ENCODE peak calls at places on chromosome 6, in six cellular contexts. V is IMR-90, M is neuronal stem cell, F is H1, Q is H9, A is trophoblast cell. D is an unnamed sample.

GRCh38 chr6:168167431-168168315 is 88.7 kb upstream of the FRMD1 start:
- DNase-seq in Q (peak; percentile 22), V (no peak), A (no peak), M (no peak), F (peak; percentile 29), D (no peak)

GRCh38 chr6:110689275-110689935 is 125.9 kb downstream of the CDK19 start:
- DNase-seq in Q (peak; percentile 35), M (no peak), V (no peak), A (peak; percentile 98), F (no peak), D (no peak)

GRCh38 chr6:169230923-169231789 is 22.5 kb downstream of the THBS2 start:
- DNase-seq in F (peak; percentile 35), Q (no peak), M (no peak), A (no peak), V (no peak), D (no peak)

GRCh38 chr6:108744996-108745395 is 103.2 kb upstream of the ARMC2 start:
- DNase-seq in M (no peak), A (no peak), F (no peak), Q (no peak), V (no peak), D (no peak)

GRCh38 chr6:155126727-155127439 is 131.8 kb downstream of the TIAM2 start:
- DNase-seq in M (no peak), Q (peak; percentile 43), A (no peak), V (peak; percentile 80), F (no peak), D (peak; percentile 85)

GRCh38 chr6:36822506-36823269 is 16.6 kb downstream of the CPNE5 start:
- DNase-seq in F (no peak), A (no peak), V (no peak), M (no peak), Q (no peak), D (no peak)

GRCh38 chr6:84268781-84269180 is 41.3 kb upstream of the CEP162 start:
- DNase-seq in M (no peak), F (no peak), Q (no peak), A (no peak), V (no peak), D (no peak)

GRCh38 chr6:42294759-42295158 is 77.1 kb upstream of the MRPS10 start:
- DNase-seq in M (no peak), V (peak; percentile 76), A (no peak), Q (no peak), F (no peak), D (peak; percentile 81)

GRCh38 chr6:157216570-157216969 is 106.7 kb downstream of the TMEM242 start:
- DNase-seq in F (peak; percentile 34), V (no peak), Q (no peak), M (no peak), A (no peak), D (no peak)

GRCh38 chr6:83847179-83847578 is 6.0 kb upstream of the RIPPLY2 start:
- DNase-seq in M (no peak), V (no peak), Q (no peak), F (no peak), A (no peak), D (no peak)

GRCh38 chr6:107644513-107644912 is 154.6 kb downstream of the SOBP start:
- DNase-seq in F (no peak), M (no peak), Q (no peak), V (no peak), A (no peak), D (no peak)

GRCh38 chr6:3987072-3987471 is 91.9 kb downstream of the FAM217A start:
- DNase-seq in Q (peak; percentile 44), A (peak; percentile 87), F (no peak), V (peak; percentile 52), M (no peak), D (peak; percentile 58)

DNA sequence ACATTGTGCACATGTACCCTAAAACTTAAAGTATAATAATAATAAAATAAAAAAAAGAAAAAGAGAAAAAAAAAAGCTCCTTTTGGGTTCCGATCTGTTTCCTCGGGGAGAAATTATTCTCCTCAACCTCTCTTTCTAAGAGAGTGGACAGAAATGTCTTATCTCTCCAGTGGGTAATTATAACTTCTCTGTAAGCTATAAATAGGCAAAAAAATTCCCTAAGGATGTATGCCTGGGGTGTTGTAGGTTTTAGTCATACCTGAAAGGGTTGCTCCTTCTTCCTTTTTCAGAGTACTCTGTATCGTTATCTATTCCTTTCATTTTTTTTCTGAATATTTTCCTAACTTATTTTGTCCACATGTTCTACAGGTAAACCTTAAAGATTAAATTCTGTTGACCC is 169.7 kb upstream of the PTPRK start:
- DNase-seq in Q (no peak), V (no peak), F (no peak), A (no peak), M (no peak), D (no peak)
- H4K91ac ChIP-seq in Q (no peak overlapping the region), V (no peak overlapping the region), F (no peak overlapping the region), A (no peak overlapping the region), M (no peak overlapping the region), D (no peak overlapping the region)

GRCh38 chr6:52724406-52725121 is 38.7 kb downstream of the GSTA2 start:
- DNase-seq in A (peak; percentile 65), Q (peak; percentile 71), F (peak; percentile 75), V (peak; percentile 60), M (peak; percentile 20), D (peak; percentile 69)

GRCh38 chr6:52726193-52726542 is 37.1 kb downstream of the GSTA2 start:
- DNase-seq in F (no peak), V (no peak), A (no peak), Q (no peak), M (no peak), D (no peak)

GRCh38 chr6:52725133-52725529 is 38.1 kb downstream of the GSTA2 start:
- DNase-seq in M (no peak), F (no peak), Q (no peak), A (no peak), V (no peak), D (no peak)

GRCh38 chr6:52726741-52727535 is 36.3 kb downstream of the GSTA2 start:
- DNase-seq in V (no peak), Q (no peak), M (no peak), A (no peak), F (no peak), D (no peak)

DNA sequence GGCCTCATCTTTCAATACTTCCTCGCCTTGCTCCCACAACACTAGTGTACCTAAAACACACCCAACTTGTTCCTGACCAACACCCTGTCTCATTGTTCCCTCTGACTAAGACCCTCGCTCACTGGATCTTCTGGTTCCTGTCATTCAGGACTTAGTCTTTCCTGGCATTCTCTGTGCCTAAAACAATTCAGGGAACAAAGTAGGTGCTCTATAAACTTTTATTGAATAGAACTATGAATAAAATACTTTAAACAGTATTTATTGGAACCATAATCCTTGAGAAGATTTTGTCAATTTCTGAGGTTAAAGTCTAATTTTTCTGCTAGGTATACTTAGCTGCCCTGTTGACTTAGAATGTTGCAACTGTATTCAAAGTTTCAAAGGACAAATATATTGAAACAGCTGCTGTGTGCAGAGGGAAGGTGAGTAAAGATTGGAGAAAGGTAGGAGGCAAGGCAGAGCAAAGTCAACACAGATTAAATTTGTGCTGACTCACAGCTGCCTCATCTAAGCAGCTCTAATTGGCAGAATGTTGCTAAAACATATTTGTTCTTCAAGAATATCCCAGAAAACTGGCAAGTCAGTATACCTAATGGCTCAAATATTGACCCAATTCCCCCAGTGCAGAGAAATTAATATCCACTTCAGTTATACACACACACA is 37.6 kb downstream of the GSTA2 start:
- DNase-seq in M (no peak), Q (no peak), V (peak; percentile 28), A (no peak), F (no peak), D (no peak)
- H4K91ac ChIP-seq in M (no peak overlapping the region), Q (no peak overlapping the region), V (no peak overlapping the region), A (no peak overlapping the region), F (no peak overlapping the region), D (no peak overlapping the region)

DNA sequence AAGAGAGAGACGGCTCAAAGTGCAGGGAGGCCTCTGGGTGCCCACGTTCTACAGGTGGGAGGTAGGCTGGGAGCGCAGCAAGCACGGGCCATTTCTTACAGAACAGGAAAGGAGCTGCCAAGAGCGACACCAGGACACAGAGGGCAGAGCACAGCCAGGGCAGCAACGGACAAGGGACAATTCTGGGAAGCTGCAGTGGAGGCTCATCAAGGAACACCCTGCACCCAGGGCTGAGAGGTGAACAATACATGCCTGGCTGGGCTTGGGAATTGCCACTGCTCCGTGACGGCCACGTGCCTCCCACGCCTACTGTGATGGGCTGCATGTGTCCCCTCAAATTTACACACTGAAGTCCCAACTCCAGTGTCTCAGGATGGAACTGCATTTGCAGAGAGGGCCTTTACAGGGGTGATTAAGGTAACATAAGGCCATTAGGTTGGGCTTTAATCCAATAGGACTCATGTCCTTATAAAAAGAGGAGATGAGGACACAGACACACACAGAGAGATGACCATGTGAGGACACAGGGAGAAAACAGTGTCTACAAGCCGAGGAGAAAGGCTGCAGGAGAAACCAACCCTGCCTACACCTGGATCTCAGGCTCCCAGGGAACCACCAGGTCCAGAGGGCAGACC is 13.6 kb downstream of the SERPINB6 start:
- DNase-seq in M (no peak), F (no peak), V (no peak), Q (no peak), A (no peak), D (no peak)
- H4K91ac ChIP-seq in M (no peak overlapping the region), F (no peak overlapping the region), V (no peak overlapping the region), Q (no peak overlapping the region), A (no peak overlapping the region), D (no peak overlapping the region)

DNA sequence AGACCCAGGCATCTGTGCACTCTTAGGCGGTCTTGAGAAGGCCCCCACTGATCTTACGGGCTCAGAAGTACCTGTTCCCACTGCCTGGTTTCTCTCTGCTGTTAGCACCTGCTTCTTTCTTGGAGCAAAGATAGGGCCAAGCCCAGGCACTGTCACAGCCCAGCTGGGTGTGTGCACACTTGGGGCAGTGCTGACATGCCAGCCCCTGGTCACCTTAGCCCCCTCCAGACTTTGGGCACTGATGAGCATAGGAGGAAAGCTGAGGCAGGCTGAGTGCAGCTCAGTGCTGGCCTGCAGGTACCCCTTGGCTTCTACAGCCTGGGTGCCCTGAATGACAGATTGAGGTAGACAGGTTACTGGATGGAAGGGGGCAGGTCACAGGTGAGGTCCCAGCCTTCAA is 105.7 kb upstream of the AHI1 start:
- DNase-seq in V (no peak), F (no peak), M (no peak), A (no peak), Q (no peak), D (no peak)
- H4K91ac ChIP-seq in V (no peak overlapping the region), F (no peak overlapping the region), M (no peak overlapping the region), A (no peak overlapping the region), Q (no peak overlapping the region), D (no peak overlapping the region)

GRCh38 chr6:240151-240550 is 52.1 kb upstream of the DUSP22 start:
- DNase-seq in V (no peak), F (no peak), A (no peak), M (no peak), Q (no peak), D (no peak)
- H4K91ac ChIP-seq in V (no peak overlapping the region), F (no peak overlapping the region), A (no peak overlapping the region), M (no peak overlapping the region), Q (no peak overlapping the region), D (no peak overlapping the region)

GRCh38 chr6:136777651-136778050 is 14.6 kb downstream of the MAP3K5 start:
- DNase-seq in V (no peak), A (no peak), F (no peak), M (no peak), Q (no peak), D (no peak)
- H4K91ac ChIP-seq in V (no peak overlapping the region), A (no peak overlapping the region), F (no peak overlapping the region), M (no peak overlapping the region), Q (no peak overlapping the region), D (no peak overlapping the region)

GRCh38 chr6:34969662-34970265 is 80.7 kb downstream of the ANKS1A start:
- DNase-seq in F (no peak), M (no peak), A (peak; percentile 22), Q (no peak), V (peak; percentile 70), D (peak; percentile 43)
- H4K91ac ChIP-seq in F (no peak overlapping the region), M (no peak overlapping the region), A (no peak overlapping the region), Q (no peak overlapping the region), V (no peak overlapping the region), D (no peak overlapping the region)

D was measured in mesenchymal stem cell.